ENCODE peak calls at places on chromosome 10, in ten cellular contexts. A is heart right ventricle; L is T-cell; U is AG08396; Y is NCI-H1694; V is aorta; X is neuronal stem cell; G is ovary; H is stimulated activated CD4-positive, alpha-beta T cell treated with anti-CD3 and anti-CD28 coated beads, Interleukin-1b, Interleukin-23, amount 100 ng/mL, for 24 hours; S is activated CD4-positive, alpha-beta T cell treated with anti-CD3 and anti-CD28 coated beads, Interleukin-2, amount 10 ng/mL, durations not matched to agents 7 days and 5 days. C is an unnamed sample.

GRCh38 chr10:49518982-49519578 is 19.8 kb downstream of the ERCC6 start:
- DNase-seq in A (no peak), L (peak), U (peak), Y (peak), V (no peak), X (peak), G (no peak), H (no peak), S (peak), C (peak)

GRCh38 chr10:64170791-64171190 is 649.6 kb downstream of the REEP3 start:
- DNase-seq in A (no peak), L (no peak), U (no peak), Y (no peak), V (no peak), X (no peak), G (no peak), H (no peak), S (no peak), C (no peak)

GRCh38 chr10:88838766-88839165 is 12.9 kb downstream of the ANKRD22 start:
- DNase-seq in A (no peak), L (no peak), U (no peak), Y (no peak), V (no peak), X (no peak), G (no peak), H (no peak), S (no peak), C (no peak)

GRCh38 chr10:34710391-34710751 is 104.7 kb downstream of the PARD3 start:
- DNase-seq in A (no peak), L (no peak), U (peak), Y (no peak), V (no peak), X (no peak), G (peak), H (no peak), S (no peak), C (no peak)

GRCh38 chr10:132520147-132520811 is 17.3 kb upstream of the INPP5A start:
- DNase-seq in A (peak), L (no peak), U (no peak), Y (no peak), V (peak), X (no peak), G (peak), H (no peak), S (no peak), C (no peak)

GRCh38 chr10:69661414-69662172 is 31.5 kb downstream of the FAM241B start:
- DNase-seq in A (no peak), L (no peak), U (no peak), Y (no peak), V (no peak), X (no peak), G (no peak), H (no peak), S (no peak), C (no peak)

GRCh38 chr10:26368463-26368862 is 69.7 kb upstream of the APBB1IP start:
- DNase-seq in A (no peak), L (no peak), U (no peak), Y (no peak), V (no peak), X (no peak), G (no peak), H (no peak), S (no peak), C (no peak)

GRCh38 chr10:12051241-12051640 is 8.6 kb upstream of the UPF2 start:
- DNase-seq in A (no peak), L (no peak), U (no peak), Y (no peak), V (no peak), X (no peak), G (no peak), H (no peak), S (no peak), C (no peak)

GRCh38 chr10:101961591-101962498 is 94.1 kb downstream of the ARMH3 start:
- DNase-seq in A (no peak), L (no peak), U (peak), Y (no peak), V (peak), X (no peak), G (peak), H (no peak), S (no peak), C (no peak)

GRCh38 chr10:43396928-43397624 is 11.9 kb downstream of the HNRNPF start:
- DNase-seq in A (peak), L (peak), U (peak), Y (peak), V (peak), X (peak), G (peak), H (peak), S (peak), C (peak)

GRCh38 chr10:47441973-47442750 is 41.8 kb downstream of the ANXA8 start:
- DNase-seq in A (no peak), L (no peak), U (no peak), Y (no peak), V (no peak), X (no peak), G (no peak), H (no peak), S (no peak), C (no peak)

GRCh38 chr10:103715430-103715829 is 139.9 kb downstream of the SH3PXD2A start:
- DNase-seq in A (no peak), L (no peak), U (peak), Y (no peak), V (no peak), X (no peak), G (no peak), H (no peak), S (no peak), C (no peak)

GRCh38 chr10:132654121-132654571 is 116.6 kb downstream of the INPP5A start:
- DNase-seq in A (no peak), L (no peak), U (no peak), Y (no peak), V (peak), X (no peak), G (no peak), H (no peak), S (no peak), C (no peak)

C was measured in stimulated activated naive B cell treated with anti-CD40 and anti-IgM and Interleukin-4, amounts not matched to agents 10 μg/mL and 1 μg/mL and 100 μg/mL, for 72 hours.